ENCODE peak calls at places on chromosome X, in five cellular contexts. Z is spleen, O is endothelial cell of umbilical vein, N is sigmoid colon, A is esophagus muscularis mucosa. K is an unnamed sample.

GRCh38 chrX:107752037-107752436 is 23.6 kb downstream of the TSC22D3 start:
- DNase-seq in Z (no peak), O (no peak), N (no peak), A (no peak), K (no peak)

GRCh38 chrX:108735680-108736508 is 469 bp downstream of the IRS4 start:
- DNase-seq in Z (no peak), O (peak), N (no peak), A (no peak), K (no peak)

GRCh38 chrX:111170017-111170416 is 74.0 kb downstream of the PAK3 start:
- DNase-seq in Z (no peak), O (no peak), N (no peak), A (no peak), K (no peak)

GRCh38 chrX:23811135-23811781 is 28.3 kb downstream of the SAT1 start:
- DNase-seq in Z (no peak), O (peak), N (no peak), A (no peak), K (no peak)

GRCh38 chrX:27767387-27767786 is 40.4 kb upstream of the MAGEB10 start:
- DNase-seq in Z (no peak), O (peak), N (no peak), A (no peak), K (no peak)

GRCh38 chrX:120308558-120308957 is 2.7 kb downstream of the TMEM255A start:
- DNase-seq in Z (no peak), O (no peak), N (no peak), A (no peak), K (no peak)

GRCh38 chrX:145716226-145716625 is 101.4 kb upstream of the SLITRK2 start:
- DNase-seq in Z (no peak), O (no peak), N (no peak), A (no peak), K (no peak)

GRCh38 chrX:105190252-105190853 is 30.1 kb downstream of the TEX13A start:
- DNase-seq in Z (no peak), O (peak), N (no peak), A (no peak), K (no peak)

GRCh38 chrX:48035891-48036290 is 29.1 kb downstream of the SPACA5 start:
- DNase-seq in Z (no peak), O (peak), N (no peak), A (no peak), K (no peak)

GRCh38 chrX:118823263-118824172 is at the start of gene ZCCHC12:
- DNase-seq in Z (peak), O (peak), N (peak), A (no peak), K (no peak)

GRCh38 chrX:10631416-10632145 is 11.2 kb upstream of the MID1 start:
- DNase-seq in Z (no peak), O (no peak), N (no peak), A (no peak), K (no peak)

GRCh38 chrX:11215191-11215921 is 77.9 kb upstream of the AMELX start:
- DNase-seq in Z (peak), O (no peak), N (no peak), A (no peak), K (no peak)

GRCh38 chrX:71910526-71911022 is at the start of gene NHSL2:
- DNase-seq in Z (no peak), O (no peak), N (peak), A (no peak), K (no peak)

GRCh38 chrX:107678957-107679740 is 50.8 kb downstream of the PRPS1 start:
- DNase-seq in Z (peak), O (no peak), N (peak), A (peak), K (peak)

GRCh38 chrX:40267334-40268118 is 169.8 kb upstream of the BCOR start:
- DNase-seq in Z (peak), O (peak), N (peak), A (no peak), K (no peak)

GRCh38 chrX:56385336-56385735 is 153.2 kb downstream of the KLF8 start:
- DNase-seq in Z (no peak), O (no peak), N (no peak), A (no peak), K (no peak)

GRCh38 chrX:31658360-31658759 is 586.5 kb upstream of the FTHL17 start:
- DNase-seq in Z (no peak), O (peak), N (no peak), A (no peak), K (no peak)

GRCh38 chrX:77785400-77785745 is 643 bp downstream of the ATRX start:
- DNase-seq in Z (no peak), O (no peak), N (no peak), A (no peak), K (no peak)

GRCh38 chrX:154327026-154327820 is 31.6 kb downstream of the TKTL1 start:
- DNase-seq in Z (no peak), O (no peak), N (no peak), A (no peak), K (no peak)

GRCh38 chrX:41258281-41258680 is 75.7 kb upstream of the DDX3X start:
- DNase-seq in Z (no peak), O (no peak), N (no peak), A (no peak), K (no peak)

GRCh38 chrX:114472788-114473187 is 111.1 kb upstream of the HTR2C start:
- DNase-seq in Z (no peak), O (no peak), N (no peak), A (no peak), K (no peak)

GRCh38 chrX:32937043-32937442 is 274.3 kb downstream of the DMD start:
- DNase-seq in Z (no peak), O (no peak), N (no peak), A (no peak), K (no peak)

GRCh38 chrX:13194291-13195103 is 125.4 kb downstream of the ATXN3L start:
- DNase-seq in Z (no peak), O (peak), N (no peak), A (no peak), K (no peak)

GRCh38 chrX:149461746-149462145 is 43.4 kb downstream of the IDS start:
- DNase-seq in Z (no peak), O (no peak), N (no peak), A (no peak), K (no peak)

GRCh38 chrX:38882894-38883620 is 81.8 kb downstream of the MID1IP1 start:
- DNase-seq in Z (no peak), O (peak), N (no peak), A (no peak), K (no peak)

GRCh38 chrX:41561045-41561444 is 113.9 kb downstream of the NYX start:
- DNase-seq in Z (no peak), O (peak), N (no peak), A (no peak), K (no peak)

GRCh38 chrX:134806707-134807038 is 148.4 kb upstream of the PLAC1 start:
- DNase-seq in Z (no peak), O (no peak), N (no peak), A (no peak), K (no peak)

GRCh38 chrX:134810211-134810610 is 151.9 kb upstream of the PLAC1 start:
- DNase-seq in Z (no peak), O (no peak), N (no peak), A (no peak), K (no peak)

GRCh38 chrX:134803551-134804183 is 145.4 kb upstream of the PLAC1 start:
- DNase-seq in Z (no peak), O (no peak), N (no peak), A (no peak), K (no peak)

GRCh38 chrX:134804779-134805178 is 146.5 kb upstream of the PLAC1 start:
- DNase-seq in Z (no peak), O (no peak), N (no peak), A (no peak), K (no peak)

DNA sequence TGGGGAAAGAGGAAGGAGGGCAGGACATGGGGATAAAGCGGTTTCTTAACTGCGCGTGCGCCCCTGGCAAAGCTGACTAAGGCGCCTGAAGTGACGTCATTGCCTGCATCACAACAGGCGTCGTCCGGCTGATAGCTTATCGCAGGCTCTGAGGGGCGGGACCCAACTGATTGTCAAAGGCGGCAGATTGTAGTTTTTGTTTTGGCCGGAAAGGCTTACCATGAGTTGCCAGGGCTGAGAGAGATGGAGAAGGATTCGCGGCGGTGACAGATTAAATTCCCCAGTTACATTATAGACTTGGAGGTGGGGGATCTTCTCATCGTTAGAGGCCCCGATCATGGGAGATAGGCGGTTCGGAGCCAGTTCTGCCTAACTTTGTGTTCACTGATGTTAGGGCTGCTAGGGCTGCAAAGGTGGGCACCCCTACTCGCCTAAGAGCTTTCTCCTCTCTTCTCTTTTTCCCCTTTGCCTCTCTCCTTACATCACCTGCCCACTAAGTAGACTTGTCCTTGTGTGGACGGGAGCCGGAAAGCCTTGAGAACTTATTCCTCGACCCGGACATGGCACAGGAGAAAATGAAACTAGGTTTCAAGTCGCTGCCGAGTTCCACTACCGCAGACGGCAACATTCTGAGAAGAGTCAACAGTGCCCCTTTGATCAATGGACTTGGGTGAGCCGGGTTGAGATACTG is 148.9 kb upstream of the PLAC1 start:
- DNase-seq in Z (peak), O (peak), N (peak), A (peak), K (peak)
- TF ChIP-seq POLR2A in Z (peak), O (peak), N (peak), A (no peak), K (no peak)

DNA sequence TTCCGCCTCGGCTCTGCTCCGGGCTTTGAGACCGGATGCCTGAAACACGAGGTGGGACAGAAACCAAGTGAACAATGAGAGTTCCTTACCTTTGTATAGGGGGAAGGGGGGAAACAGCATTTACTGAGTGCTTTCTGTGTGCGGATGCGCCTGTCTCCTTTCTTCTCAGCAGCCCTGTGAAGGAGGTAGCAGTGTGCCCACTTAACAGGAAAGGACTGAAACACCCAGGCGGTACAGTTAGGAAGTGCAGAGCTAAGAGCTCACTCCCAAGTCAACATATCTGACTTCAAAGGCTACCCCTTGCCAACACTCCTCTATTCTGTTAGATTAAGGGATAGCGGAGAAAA is 43.1 kb upstream of the TMSB15B start:
- DNase-seq in Z (no peak), O (no peak), N (no peak), A (no peak), K (no peak)
- TF ChIP-seq POLR2AphosphoS5 in Z (no peak), O (no peak), N (no peak), A (no peak), K (no peak)

GRCh38 chrX:51834076-51834475 is 59.3 kb upstream of the MAGED1 start:
- DNase-seq in Z (no peak), O (no peak), N (no peak), A (no peak), K (no peak)
- H3K27ac ChIP-seq in Z (no peak), O (no peak), N (no peak), A (no peak), K (no peak)

GRCh38 chrX:150899191-150899757 is 806 bp upstream of the CD99L2 start:
- DNase-seq in Z (peak), O (peak), N (peak), A (no peak), K (no peak)
- TF ChIP-seq POLR2A in Z (peak), O (no peak), N (no peak), A (no peak), K (no peak)

GRCh38 chrX:51496501-51497291 is at the start of gene NUDT11:
- DNase-seq in Z (peak), O (peak), N (peak), A (no peak), K (peak)
- TF ChIP-seq POLR2AphosphoS5 in Z (peak), O (no peak), N (peak), A (no peak), K (no peak)

GRCh38 chrX:139930923-139931645 is 1.8 kb downstream of the ATP11C start:
- DNase-seq in Z (peak), O (peak), N (peak), A (no peak), K (no peak)
- H3K27ac ChIP-seq in Z (no peak), O (peak), N (peak), A (peak), K (peak)